ENCODE peak calls at places on chromosomes 12 and 14, in four cellular contexts. S, O, H and X are unnamed samples.
A peak's percentile ranks its signal among the peaks of the same experiment; 100 is the strongest.

GRCh38 chr14:104939666-104940410 is 15.2 kb downstream of the PLD4 start:
- DNase-seq in H (no peak), O (no peak), S (no peak), X (peak; percentile 10)

GRCh38 chr14:102901633-102902032 is 20.8 kb upstream of the AMN start:
- DNase-seq in H (no peak), S (no peak), O (no peak), X (peak; percentile 56)

GRCh38 chr12:30969606-30970395 is 43.3 kb downstream of the TSPAN11 start:
- DNase-seq in H (no peak), O (no peak), S (no peak), X (no peak)

GRCh38 chr14:37253905-37254304 is 56.2 kb downstream of the MIPOL1 start:
- DNase-seq in H (peak; percentile 83), O (no peak), S (no peak), X (no peak)

GRCh38 chr14:69268763-69269162 is 8.8 kb downstream of the GALNT16 start:
- DNase-seq in H (peak; percentile 37), S (no peak), O (no peak), X (no peak)

GRCh38 chr14:96204151-96205058 is at the start of gene BDKRB2:
- DNase-seq in O (peak; percentile 47), S (peak; percentile 51), H (peak; percentile 63), X (no peak)

GRCh38 chr14:67018720-67019119 is 170.5 kb upstream of the GARIN2 start:
- DNase-seq in S (no peak), H (no peak), O (no peak), X (no peak)

GRCh38 chr14:77206877-77207389 is 25.3 kb downstream of the TMEM63C start:
- DNase-seq in S (no peak), H (no peak), O (no peak), X (no peak)

GRCh38 chr14:96502621-96503251 is 554 bp downstream of the PAPOLA start:
- DNase-seq in S (no peak), O (peak; percentile 77), H (peak; percentile 35), X (no peak)

GRCh38 chr14:84042992-84043391 is 1487.0 kb upstream of the FLRT2 start:
- DNase-seq in H (no peak), S (no peak), O (no peak), X (no peak)

GRCh38 chr12:40224439-40225291 is at the start of gene LRRK2:
- DNase-seq in O (peak; percentile 46), H (peak; percentile 59), S (peak; percentile 45), X (peak; percentile 90)

GRCh38 chr14:97382616-97383226 is 585.5 kb downstream of the VRK1 start:
- DNase-seq in H (no peak), S (no peak), O (no peak), X (no peak)

GRCh38 chr12:46395308-46395707 is 22.7 kb upstream of the SLC38A2 start:
- DNase-seq in S (no peak), H (peak; percentile 39), O (no peak), X (no peak)

GRCh38 chr14:52951730-52952481 is 1.1 kb upstream of the FERMT2 start:
- DNase-seq in O (peak; percentile 51), H (peak; percentile 87), S (no peak), X (no peak)

GRCh38 chr14:89067293-89067972 is 243.0 kb downstream of the TTC8 start:
- DNase-seq in O (no peak), H (no peak), S (no peak), X (no peak)

GRCh38 chr14:55114720-55115119 is 14.3 kb upstream of the LGALS3 start:
- DNase-seq in O (no peak), H (no peak), S (no peak), X (no peak)

GRCh38 chr12:95473440-95473946 is 459 bp upstream of the METAP2 start:
- DNase-seq in S (no peak), O (peak; percentile 27), H (peak; percentile 38), X (no peak)

GRCh38 chr12:20268121-20268732 is 100.1 kb upstream of the PDE3A start:
- DNase-seq in H (peak; percentile 55), O (no peak), S (no peak), X (no peak)

GRCh38 chr14:100416921-100417451 is 93.8 kb downstream of the SLC25A47 start:
- DNase-seq in O (no peak), S (no peak), H (peak; percentile 29), X (no peak)

GRCh38 chr12:58803893-58804292 is 116.4 kb downstream of the LRIG3 start:
- DNase-seq in H (peak; percentile 92), O (no peak), S (no peak), X (no peak)

GRCh38 chr14:100268591-100269207 is 29.8 kb downstream of the YY1 start:
- DNase-seq in O (no peak), S (no peak), H (peak; percentile 25), X (no peak)

GRCh38 chr14:76926521-76927251 is 100.5 kb downstream of the LRRC74A start:
- DNase-seq in S (no peak), O (no peak), H (peak; percentile 78), X (no peak)

GRCh38 chr14:64970041-64970440 is 2.1 kb downstream of the RAB15 start:
- DNase-seq in H (no peak), S (no peak), O (no peak), X (no peak)

GRCh38 chr12:82527165-82527780 is 159.4 kb upstream of the TMTC2 start:
- DNase-seq in S (no peak), O (no peak), H (peak; percentile 77), X (no peak)

GRCh38 chr12:53746592-53747491 is 4.9 kb downstream of the CISTR start:
- DNase-seq in H (peak; percentile 94), O (peak; percentile 96), S (peak; percentile 92), X (peak; percentile 70)

GRCh38 chr12:8562310-8562709 is 21.6 kb upstream of the CLEC4E start:
- DNase-seq in O (no peak), H (no peak), S (no peak), X (no peak)

GRCh38 chr12:43102506-43103269 is 449.3 kb downstream of the ADAMTS20 start:
- DNase-seq in S (no peak), H (no peak), O (no peak), X (no peak)

GRCh38 chr12:43103866-43104265 is 448.1 kb downstream of the ADAMTS20 start:
- DNase-seq in S (no peak), O (no peak), H (no peak), X (no peak)

GRCh38 chr12:43106355-43106754 is 445.6 kb downstream of the ADAMTS20 start:
- DNase-seq in S (no peak), H (no peak), O (no peak), X (no peak)

GRCh38 chr12:43105426-43105981 is 446.5 kb downstream of the ADAMTS20 start:
- DNase-seq in H (no peak), S (no peak), O (no peak), X (no peak)

GRCh38 chr12:43104524-43104923 is 447.5 kb downstream of the ADAMTS20 start:
- DNase-seq in H (peak; percentile 66), S (no peak), O (no peak), X (no peak)
- TF ChIP-seq CTCF in H (no peak), S (no peak), O (no peak), X (no peak)

GRCh38 chr12:117441751-117442150 is 80.3 kb upstream of the NOS1 start:
- DNase-seq in H (no peak), S (no peak), O (no peak), X (no peak)
- TF ChIP-seq CTCF in H (no peak), S (no peak), O (no peak), X (no peak)

GRCh38 chr14:35534884-35535793 is 1.2 kb downstream of the INSM2 start:
- DNase-seq in S (peak; percentile 83), H (peak; percentile 72), O (peak; percentile 89), X (peak; percentile 71)

GRCh38 chr14:35535794-35536112 is 1.8 kb downstream of the INSM2 start:
- DNase-seq in H (no peak), O (peak; percentile 4), S (no peak), X (no peak)

GRCh38 chr14:35532783-35533356 is 1.1 kb upstream of the INSM2 start:
- DNase-seq in H (no peak), O (no peak), S (no peak), X (no peak)

GRCh38 chr14:35533357-35534129 is 421 bp upstream of the INSM2 start:
- DNase-seq in S (peak; percentile 68), O (peak; percentile 88), H (peak; percentile 41), X (peak; percentile 55)

GRCh38 chr14:35534130-35534883 is at the start of gene INSM2:
- DNase-seq in H (peak; percentile 21), S (peak; percentile 11), O (peak; percentile 9), X (peak; percentile 15)
- TF ChIP-seq CTCF in H (no peak), S (no peak), O (no peak), X (no peak)

DNA sequence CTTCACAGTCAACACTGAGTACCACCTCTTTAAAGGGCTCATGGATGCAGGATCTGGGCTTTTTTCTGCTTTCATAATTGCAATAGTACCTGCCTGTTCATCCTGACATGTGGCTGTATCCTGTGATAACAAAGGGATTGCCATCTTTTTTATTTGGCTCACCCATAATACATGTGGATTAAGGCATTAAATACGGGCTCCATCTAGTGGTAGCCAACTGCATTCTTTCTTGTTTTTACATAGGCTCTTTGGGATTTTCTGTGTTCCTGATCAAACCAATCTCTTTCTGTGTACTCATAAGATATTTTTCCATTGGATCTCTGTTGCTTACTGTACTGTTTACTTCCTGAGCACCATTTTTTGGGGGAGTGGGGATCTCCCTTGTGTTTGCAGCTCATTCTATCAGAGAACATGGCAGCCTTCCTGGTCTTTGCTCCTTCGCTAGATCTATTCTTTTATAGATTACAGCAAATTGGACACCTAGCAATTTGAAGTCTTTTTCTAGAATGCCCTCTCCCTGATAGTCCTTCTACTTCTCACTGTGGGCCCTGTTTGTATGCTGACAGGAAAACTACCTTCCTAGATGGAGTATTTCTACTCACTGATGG is 723.4 kb upstream of the MDGA2 start:
- DNase-seq in O (peak; percentile 16), H (peak; percentile 46), S (no peak), X (no peak)
- TF ChIP-seq CTCF in O (peak; percentile 80), H (peak; percentile 63), S (peak; percentile 84), X (no peak)

GRCh38 chr14:71891970-71892369 is 40.3 kb upstream of the RGS6 start:
- DNase-seq in S (no peak), O (no peak), H (no peak), X (no peak)
- TF ChIP-seq CTCF in S (no peak), O (no peak), H (no peak), X (no peak)

DNA sequence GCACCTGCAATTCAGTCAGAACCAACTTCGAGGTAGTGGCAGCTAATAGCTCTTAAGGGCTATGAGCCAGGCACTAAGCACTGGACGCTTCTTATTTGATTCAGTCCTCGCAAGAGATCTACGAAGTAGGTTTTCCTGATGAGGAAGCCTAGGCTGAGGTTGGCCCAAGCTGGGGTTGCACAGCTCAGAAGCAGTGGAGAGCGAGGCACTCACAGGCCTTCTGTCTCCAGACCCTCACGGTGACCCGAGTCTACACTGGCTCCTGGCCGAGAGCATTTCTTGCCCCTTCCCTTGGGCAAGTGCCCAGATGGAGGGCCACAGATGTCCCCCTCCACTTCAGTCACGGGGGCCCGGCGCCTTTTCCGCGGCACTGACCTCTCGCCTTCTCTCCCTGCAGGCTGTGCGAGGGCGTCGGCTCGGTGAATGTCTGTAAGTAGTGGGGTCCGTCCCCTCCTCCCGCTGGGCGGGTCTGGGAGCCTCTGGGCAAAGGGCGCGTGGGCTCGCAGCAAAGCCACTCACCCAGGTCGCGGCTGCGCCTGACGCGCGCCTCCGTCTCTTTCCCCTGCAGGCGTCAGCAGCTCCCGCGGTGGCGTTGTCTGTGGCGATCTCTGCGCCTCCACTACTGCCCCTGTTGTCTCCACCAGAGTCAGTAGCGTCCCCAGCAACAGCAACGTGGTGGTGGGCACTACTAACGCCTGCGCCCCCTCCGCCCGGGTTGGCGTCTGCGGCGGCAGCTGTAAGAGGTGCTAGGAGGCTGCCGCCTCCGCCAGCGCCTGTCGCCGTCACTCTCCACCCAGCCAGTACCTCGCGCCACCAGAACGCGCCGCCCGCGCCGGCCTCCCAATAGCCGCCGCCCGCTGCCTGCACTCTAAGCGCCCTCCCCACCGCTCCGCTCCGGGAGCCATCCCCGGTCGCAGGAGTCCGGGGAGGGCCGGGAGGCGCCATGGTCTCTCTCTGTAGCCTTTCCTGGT is 13.1 kb downstream of the KRT83 start:
- DNase-seq in O (peak; percentile 71), S (peak; percentile 39), H (peak; percentile 23), X (no peak)
- TF ChIP-seq CTCF in O (peak; percentile 32), S (peak; percentile 34), H (no peak), X (no peak)